ENCODE peak calls at places on chromosomes 12 and 14, in six cellular contexts. S, P, A, T, C and Q are unnamed samples.

GRCh38 chr12:68158427-68158826 is 1.1 kb downstream of the IFNG start:
- DNase-seq in S (no peak), P (peak), A (no peak), T (no peak), C (peak), Q (no peak)

GRCh38 chr14:26163761-26164160 is 434.1 kb downstream of the NOVA1 start:
- DNase-seq in S (no peak), P (peak), A (no peak), T (no peak), C (no peak), Q (no peak)

GRCh38 chr12:127621366-127621765 is 645.6 kb upstream of the TMEM132C start:
- DNase-seq in S (no peak), P (no peak), A (no peak), T (no peak), C (no peak), Q (peak)

GRCh38 chr12:106999444-106999843 is 12.5 kb upstream of the MTERF2 start:
- DNase-seq in S (no peak), P (no peak), A (no peak), T (no peak), C (no peak), Q (no peak)

GRCh38 chr12:71980543-71980942 is 41.9 kb downstream of the TPH2 start:
- DNase-seq in S (no peak), P (no peak), A (no peak), T (no peak), C (no peak), Q (no peak)

GRCh38 chr12:76927170-76927784 is 48.5 kb upstream of the CSRP2 start:
- DNase-seq in S (no peak), P (peak), A (no peak), T (no peak), C (peak), Q (no peak)

GRCh38 chr12:72030272-72030671 is 91.6 kb downstream of the TPH2 start:
- DNase-seq in S (no peak), P (no peak), A (no peak), T (no peak), C (no peak), Q (no peak)

GRCh38 chr14:104331871-104332605 is 193.7 kb downstream of the KIF26A start:
- DNase-seq in S (no peak), P (peak), A (no peak), T (no peak), C (no peak), Q (no peak)

GRCh38 chr14:87131879-87132278 is 861.1 kb downstream of the GALC start:
- DNase-seq in S (no peak), P (no peak), A (no peak), T (no peak), C (no peak), Q (no peak)

GRCh38 chr12:70721958-70722357 is 84.7 kb upstream of the PTPRB start:
- DNase-seq in S (no peak), P (no peak), A (no peak), T (no peak), C (no peak), Q (no peak)

GRCh38 chr12:86748874-86749273 is 492.7 kb upstream of the MGAT4C start:
- DNase-seq in S (no peak), P (no peak), A (no peak), T (no peak), C (no peak), Q (no peak)

GRCh38 chr12:20985399-20985798 is 145.6 kb upstream of the SLCO1B1 start:
- DNase-seq in S (peak), P (no peak), A (no peak), T (no peak), C (no peak), Q (no peak)

GRCh38 chr14:75471059-75471458 is 43.2 kb downstream of the JDP2 start:
- DNase-seq in S (no peak), P (no peak), A (peak), T (no peak), C (no peak), Q (peak)

GRCh38 chr12:54579696-54580333 is 8.6 kb downstream of the PPP1R1A start:
- DNase-seq in S (no peak), P (peak), A (peak), T (peak), C (peak), Q (peak)

GRCh38 chr12:130742112-130742511 is 26.0 kb upstream of the RIMBP2 start:
- DNase-seq in S (no peak), P (no peak), A (no peak), T (no peak), C (no peak), Q (no peak)

GRCh38 chr12:88472248-88472647 is 108.0 kb downstream of the KITLG start:
- DNase-seq in S (no peak), P (no peak), A (no peak), T (no peak), C (no peak), Q (no peak)

GRCh38 chr12:3453947-3454675 is 36.9 kb upstream of the PRMT8 start:
- DNase-seq in S (no peak), P (peak), A (no peak), T (no peak), C (no peak), Q (no peak)

GRCh38 chr12:84361651-84362551 is 550.7 kb downstream of the SLC6A15 start:
- DNase-seq in S (no peak), P (no peak), A (no peak), T (no peak), C (no peak), Q (no peak)

GRCh38 chr12:51923506-51924365 is 16.4 kb downstream of the ACVRL1 start:
- DNase-seq in S (no peak), P (no peak), A (peak), T (no peak), C (peak), Q (peak)

GRCh38 chr12:48739618-48740269 is 23.2 kb upstream of the CCNT1 start:
- DNase-seq in S (no peak), P (no peak), A (no peak), T (no peak), C (no peak), Q (no peak)

GRCh38 chr12:45010051-45010450 is 40.8 kb downstream of the DBX2 start:
- DNase-seq in S (no peak), P (no peak), A (no peak), T (no peak), C (no peak), Q (no peak)

GRCh38 chr12:130102266-130102665 is 60.0 kb upstream of the FZD10 start:
- DNase-seq in S (no peak), P (no peak), A (no peak), T (no peak), C (no peak), Q (no peak)

GRCh38 chr12:56190695-56191155 is 1.4 kb upstream of the SMARCC2 start:
- DNase-seq in S (no peak), P (peak), A (no peak), T (no peak), C (no peak), Q (no peak)

GRCh38 chr14:99986416-99986815 is 78.8 kb upstream of the EVL start:
- DNase-seq in S (no peak), P (no peak), A (no peak), T (no peak), C (no peak), Q (no peak)

GRCh38 chr14:68210729-68211299 is 391.2 kb downstream of the RAD51B start:
- DNase-seq in S (peak), P (peak), A (no peak), T (no peak), C (peak), Q (no peak)

GRCh38 chr12:65609359-65609771 is 214.9 kb upstream of the HMGA2 start:
- DNase-seq in S (no peak), P (peak), A (no peak), T (no peak), C (no peak), Q (no peak)

GRCh38 chr12:43407816-43408645 is 144.0 kb downstream of the ADAMTS20 start:
- DNase-seq in S (no peak), P (no peak), A (no peak), T (no peak), C (no peak), Q (no peak)

GRCh38 chr14:49303952-49304516 is 282.1 kb downstream of the RPS29 start:
- DNase-seq in S (no peak), P (no peak), A (no peak), T (peak), C (no peak), Q (no peak)

GRCh38 chr12:57372233-57372632 is 58.6 kb downstream of the R3HDM2 start:
- DNase-seq in S (no peak), P (peak), A (no peak), T (no peak), C (no peak), Q (no peak)

GRCh38 chr14:52552063-52552988 is at the start of the genes GPR137C and TXNDC16:
- DNase-seq in S (peak), P (peak), A (peak), T (peak), C (peak), Q (peak)
- TF ChIP-seq EP300 in S (no peak), P (no peak), A (no peak), T (no peak), C (no peak), Q (no peak)

GRCh38 chr12:132163911-132164288 is 19.6 kb downstream of the NOC4L start:
- DNase-seq in S (no peak), P (peak), A (no peak), T (no peak), C (no peak), Q (no peak)
- TF ChIP-seq CTCF in S (no peak), P (no peak), A (no peak), T (no peak), C (peak), Q (no peak)

GRCh38 chr14:79570648-79571047 is 640.7 kb downstream of the DIO2 start:
- DNase-seq in S (no peak), P (no peak), A (no peak), T (no peak), C (no peak), Q (no peak)
- TF ChIP-seq EP300 in S (no peak), P (no peak), A (no peak), T (no peak), C (no peak), Q (no peak)

GRCh38 chr12:5073054-5073453 is 29.4 kb downstream of the KCNA5 start:
- DNase-seq in S (no peak), P (no peak), A (no peak), T (no peak), C (peak), Q (no peak)
- TF ChIP-seq CTCF in S (peak), P (no peak), A (no peak), T (no peak), C (peak), Q (no peak)

GRCh38 chr14:51860836-51861583 is 598 bp downstream of the GNG2 start:
- DNase-seq in S (no peak), P (no peak), A (no peak), T (no peak), C (no peak), Q (no peak)

GRCh38 chr14:51862839-51863235 is 2.4 kb downstream of the GNG2 start:
- DNase-seq in S (no peak), P (no peak), A (no peak), T (no peak), C (no peak), Q (no peak)

GRCh38 chr14:51859136-51859535 is 1.3 kb upstream of the GNG2 start:
- DNase-seq in S (no peak), P (no peak), A (no peak), T (no peak), C (no peak), Q (no peak)

GRCh38 chr14:51862171-51862838 is 1.9 kb downstream of the GNG2 start:
- DNase-seq in S (no peak), P (no peak), A (no peak), T (no peak), C (no peak), Q (no peak)

GRCh38 chr14:51860164-51860835 is at the start of gene GNG2:
- DNase-seq in S (peak), P (peak), A (peak), T (peak), C (no peak), Q (peak)
- TF ChIP-seq EP300 in S (no peak), P (no peak), A (no peak), T (no peak), C (no peak), Q (no peak)

GRCh38 chr12:121059031-121059898 is 20.2 kb upstream of the OASL start:
- DNase-seq in S (no peak), P (no peak), A (no peak), T (no peak), C (no peak), Q (no peak)

GRCh38 chr12:121060149-121061001 is 21.3 kb upstream of the OASL start:
- DNase-seq in S (peak), P (peak), A (no peak), T (peak), C (peak), Q (no peak)

GRCh38 chr12:121062391-121063045 is 23.5 kb upstream of the OASL start:
- DNase-seq in S (no peak), P (no peak), A (no peak), T (no peak), C (no peak), Q (no peak)

GRCh38 chr12:121064116-121064515 is 25.1 kb upstream of the OASL start:
- DNase-seq in S (no peak), P (no peak), A (no peak), T (no peak), C (no peak), Q (no peak)

GRCh38 chr12:121061831-121062230 is 22.8 kb upstream of the OASL start:
- DNase-seq in S (no peak), P (peak), A (no peak), T (no peak), C (no peak), Q (no peak)
- TF ChIP-seq CTCF in S (no peak), P (peak), A (no peak), T (no peak), C (peak), Q (no peak)